ENCODE peak calls at places on chromosome 19, in six cellular contexts. One of them, this sample, is unnamed.

GRCh38 chr19:27901078-27901477 is 1311.9 kb downstream of the UQCRFS1 start:
- DNase-seq in endothelial cell: no peak
- DNase-seq in heart right ventricle: no peak
- DNase-seq in Peyer's patch: no peak
- DNase-seq in ovary: no peak
- DNase-seq in fibroblast of pulmonary artery: no peak
- DNase-seq in this sample: no peak

GRCh38 chr19:8654591-8655339 is 24.3 kb downstream of the NFILZ start:
- DNase-seq in endothelial cell: peak
- DNase-seq in heart right ventricle: peak
- DNase-seq in Peyer's patch: no peak
- DNase-seq in ovary: peak
- DNase-seq in fibroblast of pulmonary artery: peak
- DNase-seq in this sample: peak

GRCh38 chr19:49014123-49014869 is 2.6 kb downstream of the LHB start:
- DNase-seq in endothelial cell: no peak
- DNase-seq in heart right ventricle: no peak
- DNase-seq in Peyer's patch: no peak
- DNase-seq in ovary: no peak
- DNase-seq in fibroblast of pulmonary artery: no peak
- DNase-seq in this sample: no peak

GRCh38 chr19:32767951-32768679 is 48.5 kb downstream of the TDRD12 start:
- DNase-seq in endothelial cell: no peak
- DNase-seq in heart right ventricle: no peak
- DNase-seq in Peyer's patch: no peak
- DNase-seq in ovary: no peak
- DNase-seq in fibroblast of pulmonary artery: no peak
- DNase-seq in this sample: no peak

GRCh38 chr19:29499261-29499920 is 26.4 kb upstream of the VSTM2B start:
- DNase-seq in endothelial cell: no peak
- DNase-seq in heart right ventricle: no peak
- DNase-seq in Peyer's patch: no peak
- DNase-seq in ovary: peak
- DNase-seq in fibroblast of pulmonary artery: no peak
- DNase-seq in this sample: no peak

GRCh38 chr19:49335071-49335783 is at the start of gene CD37:
- DNase-seq in endothelial cell: no peak
- DNase-seq in heart right ventricle: no peak
- DNase-seq in Peyer's patch: peak
- DNase-seq in ovary: no peak
- DNase-seq in fibroblast of pulmonary artery: no peak
- DNase-seq in this sample: no peak

GRCh38 chr19:16888629-16889371 is at the start of gene F2RL3:
- DNase-seq in endothelial cell: peak
- DNase-seq in heart right ventricle: peak
- DNase-seq in Peyer's patch: peak
- DNase-seq in ovary: peak
- DNase-seq in fibroblast of pulmonary artery: peak
- DNase-seq in this sample: no peak

GRCh38 chr19:39209196-39209595 is 5.1 kb upstream of the SYCN start:
- DNase-seq in endothelial cell: no peak
- DNase-seq in heart right ventricle: no peak
- DNase-seq in Peyer's patch: no peak
- DNase-seq in ovary: no peak
- DNase-seq in fibroblast of pulmonary artery: no peak
- DNase-seq in this sample: no peak

GRCh38 chr19:51086153-51086850 is 3.6 kb upstream of the KLK14 start:
- DNase-seq in endothelial cell: no peak
- DNase-seq in heart right ventricle: no peak
- DNase-seq in Peyer's patch: no peak
- DNase-seq in ovary: peak
- DNase-seq in fibroblast of pulmonary artery: no peak
- DNase-seq in this sample: no peak

GRCh38 chr19:8065489-8066261 is 13.1 kb downstream of the CCL25 start:
- DNase-seq in endothelial cell: no peak
- DNase-seq in heart right ventricle: no peak
- DNase-seq in Peyer's patch: no peak
- DNase-seq in ovary: no peak
- DNase-seq in fibroblast of pulmonary artery: no peak
- DNase-seq in this sample: no peak

GRCh38 chr19:47430041-47430802 is 10.9 kb upstream of the MEIS3 start:
- DNase-seq in endothelial cell: no peak
- DNase-seq in heart right ventricle: no peak
- DNase-seq in Peyer's patch: no peak
- DNase-seq in ovary: no peak
- DNase-seq in fibroblast of pulmonary artery: peak
- DNase-seq in this sample: no peak

GRCh38 chr19:15101479-15102082 is 5.6 kb upstream of the SYDE1 start:
- DNase-seq in endothelial cell: peak
- DNase-seq in heart right ventricle: no peak
- DNase-seq in Peyer's patch: peak
- DNase-seq in ovary: no peak
- DNase-seq in fibroblast of pulmonary artery: peak
- DNase-seq in this sample: peak

GRCh38 chr19:39701291-39701690 is 3.0 kb upstream of the LGALS14 start:
- DNase-seq in endothelial cell: no peak
- DNase-seq in heart right ventricle: no peak
- DNase-seq in Peyer's patch: no peak
- DNase-seq in ovary: no peak
- DNase-seq in fibroblast of pulmonary artery: no peak
- DNase-seq in this sample: no peak

GRCh38 chr19:15419413-15420025 is 731 bp upstream of the AKAP8L start:
- DNase-seq in endothelial cell: no peak
- DNase-seq in heart right ventricle: no peak
- DNase-seq in Peyer's patch: no peak
- DNase-seq in ovary: no peak
- DNase-seq in fibroblast of pulmonary artery: peak
- DNase-seq in this sample: no peak

GRCh38 chr19:16386619-16387240 is 62.1 kb downstream of the KLF2 start:
- DNase-seq in endothelial cell: peak
- DNase-seq in heart right ventricle: no peak
- DNase-seq in Peyer's patch: peak
- DNase-seq in ovary: peak
- DNase-seq in fibroblast of pulmonary artery: peak
- DNase-seq in this sample: peak

GRCh38 chr19:58228584-58229254 is at the start of gene ZNF544:
- DNase-seq in endothelial cell: peak
- DNase-seq in heart right ventricle: peak
- DNase-seq in Peyer's patch: peak
- DNase-seq in ovary: peak
- DNase-seq in fibroblast of pulmonary artery: peak
- DNase-seq in this sample: peak

GRCh38 chr19:58227964-58228583 is 640 bp upstream of the ZNF544 start:
- DNase-seq in endothelial cell: no peak
- DNase-seq in heart right ventricle: no peak
- DNase-seq in Peyer's patch: no peak
- DNase-seq in ovary: no peak
- DNase-seq in fibroblast of pulmonary artery: no peak
- DNase-seq in this sample: no peak

DNA sequence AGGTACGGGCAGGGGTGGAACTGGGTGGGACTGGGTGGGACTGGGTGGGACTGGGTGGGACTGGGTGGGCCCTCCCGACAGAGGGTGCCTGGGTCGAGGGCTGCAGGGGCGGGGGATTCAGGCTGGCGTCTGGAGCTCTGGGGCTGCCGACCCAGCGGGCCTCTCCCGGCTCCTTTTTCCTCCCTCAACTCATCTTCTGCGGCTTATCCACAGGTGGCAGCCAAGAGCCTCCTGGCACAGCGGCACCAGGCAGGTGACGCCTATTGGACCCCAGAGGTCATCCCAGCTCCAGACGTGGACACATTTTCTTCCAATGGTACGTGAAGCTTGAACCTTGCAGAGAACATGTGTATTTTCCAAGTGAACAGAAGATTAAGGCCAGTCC is 533 bp downstream of the ZNF544 start:
- DNase-seq in endothelial cell: peak
- DNase-seq in heart right ventricle: no peak
- DNase-seq in Peyer's patch: no peak
- DNase-seq in ovary: no peak
- DNase-seq in fibroblast of pulmonary artery: peak
- DNase-seq in this sample: peak
- TF ChIP-seq CTCF in endothelial cell: no peak
- TF ChIP-seq CTCF in heart right ventricle: no peak
- TF ChIP-seq CTCF in Peyer's patch: no peak
- TF ChIP-seq CTCF in ovary: no peak
- TF ChIP-seq CTCF in fibroblast of pulmonary artery: peak
- TF ChIP-seq CTCF in this sample: peak

GRCh38 chr19:3608079-3608641 is 1.5 kb upstream of the TBXA2R start:
- DNase-seq in endothelial cell: no peak
- DNase-seq in heart right ventricle: no peak
- DNase-seq in Peyer's patch: no peak
- DNase-seq in ovary: no peak
- DNase-seq in fibroblast of pulmonary artery: no peak
- DNase-seq in this sample: no peak

GRCh38 chr19:3606690-3607289 is at the start of gene TBXA2R:
- DNase-seq in endothelial cell: peak
- DNase-seq in heart right ventricle: peak
- DNase-seq in Peyer's patch: peak
- DNase-seq in ovary: peak
- DNase-seq in fibroblast of pulmonary artery: peak
- DNase-seq in this sample: peak

GRCh38 chr19:3607398-3608078 is 863 bp upstream of the TBXA2R start:
- DNase-seq in endothelial cell: no peak
- DNase-seq in heart right ventricle: peak
- DNase-seq in Peyer's patch: no peak
- DNase-seq in ovary: peak
- DNase-seq in fibroblast of pulmonary artery: peak
- DNase-seq in this sample: no peak

GRCh38 chr19:3609779-3610719 is 3.4 kb upstream of the TBXA2R start:
- DNase-seq in endothelial cell: no peak
- DNase-seq in heart right ventricle: peak
- DNase-seq in Peyer's patch: no peak
- DNase-seq in ovary: peak
- DNase-seq in fibroblast of pulmonary artery: no peak
- DNase-seq in this sample: peak

GRCh38 chr19:3608750-3609322 is 2.2 kb upstream of the TBXA2R start:
- DNase-seq in endothelial cell: no peak
- DNase-seq in heart right ventricle: peak
- DNase-seq in Peyer's patch: no peak
- DNase-seq in ovary: peak
- DNase-seq in fibroblast of pulmonary artery: no peak
- DNase-seq in this sample: peak
- TF ChIP-seq CTCF in endothelial cell: no peak
- TF ChIP-seq CTCF in heart right ventricle: no peak
- TF ChIP-seq CTCF in Peyer's patch: no peak
- TF ChIP-seq CTCF in ovary: no peak
- TF ChIP-seq CTCF in fibroblast of pulmonary artery: no peak
- TF ChIP-seq CTCF in this sample: no peak

GRCh38 chr19:35792888-35793287 is 17.5 kb downstream of the ARHGAP33 start:
- DNase-seq in endothelial cell: no peak
- DNase-seq in heart right ventricle: no peak
- DNase-seq in Peyer's patch: no peak
- DNase-seq in ovary: no peak
- DNase-seq in fibroblast of pulmonary artery: no peak
- DNase-seq in this sample: no peak

GRCh38 chr19:35789978-35790944 is 14.9 kb downstream of the ARHGAP33 start:
- DNase-seq in endothelial cell: no peak
- DNase-seq in heart right ventricle: no peak
- DNase-seq in Peyer's patch: no peak
- DNase-seq in ovary: no peak
- DNase-seq in fibroblast of pulmonary artery: no peak
- DNase-seq in this sample: no peak

GRCh38 chr19:35791814-35792279 is 16.5 kb downstream of the ARHGAP33 start:
- DNase-seq in endothelial cell: no peak
- DNase-seq in heart right ventricle: no peak
- DNase-seq in Peyer's patch: no peak
- DNase-seq in ovary: no peak
- DNase-seq in fibroblast of pulmonary artery: no peak
- DNase-seq in this sample: no peak

GRCh38 chr19:35792312-35792711 is 16.9 kb downstream of the ARHGAP33 start:
- DNase-seq in endothelial cell: no peak
- DNase-seq in heart right ventricle: no peak
- DNase-seq in Peyer's patch: no peak
- DNase-seq in ovary: no peak
- DNase-seq in fibroblast of pulmonary artery: no peak
- DNase-seq in this sample: no peak

DNA sequence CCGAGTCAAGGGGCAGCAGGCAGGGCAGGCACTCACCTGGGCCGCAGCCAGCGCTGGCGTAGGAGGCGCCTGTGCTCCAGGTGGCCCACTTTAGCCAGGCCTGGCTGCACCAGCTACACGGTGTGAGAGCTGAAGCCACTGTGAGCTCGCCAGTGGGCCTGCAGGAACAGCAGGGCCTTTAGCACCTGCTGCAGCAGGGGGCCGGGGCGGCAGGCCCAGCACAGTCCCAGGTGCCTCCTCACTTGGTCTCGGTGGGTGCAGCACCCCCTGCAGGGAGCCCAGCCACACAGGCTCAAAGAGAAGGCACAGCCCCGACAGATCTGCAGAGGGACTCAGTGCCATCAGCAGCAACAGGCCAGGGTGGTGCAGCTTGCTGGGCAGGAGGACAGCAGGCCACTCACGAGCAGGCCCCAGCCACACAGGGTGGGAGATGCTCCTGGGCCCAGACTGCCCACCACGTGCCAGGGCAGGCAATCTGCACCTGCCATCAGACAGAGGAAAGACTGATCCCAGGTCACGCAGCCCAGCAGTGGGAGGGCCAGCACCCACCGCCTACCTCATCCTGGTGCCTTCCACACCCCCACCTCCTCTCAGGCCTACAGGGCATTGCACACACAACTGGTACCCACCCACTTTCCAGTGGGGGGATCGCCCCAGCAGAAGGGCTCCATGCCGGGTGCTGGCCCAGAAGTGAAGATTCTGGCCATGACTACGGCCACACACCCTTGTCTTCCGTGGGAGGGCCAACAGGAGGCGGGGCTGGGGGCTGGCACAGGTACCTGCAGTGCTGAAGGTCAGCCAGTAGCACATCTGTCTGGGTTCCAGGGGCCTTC is 15.8 kb downstream of the ARHGAP33 start:
- DNase-seq in endothelial cell: no peak
- DNase-seq in heart right ventricle: no peak
- DNase-seq in Peyer's patch: no peak
- DNase-seq in ovary: peak
- DNase-seq in fibroblast of pulmonary artery: no peak
- DNase-seq in this sample: no peak
- TF ChIP-seq CTCF in endothelial cell: peak
- TF ChIP-seq CTCF in heart right ventricle: no peak
- TF ChIP-seq CTCF in Peyer's patch: no peak
- TF ChIP-seq CTCF in ovary: no peak
- TF ChIP-seq CTCF in fibroblast of pulmonary artery: no peak
- TF ChIP-seq CTCF in this sample: no peak

GRCh38 chr19:52603558-52604207 is 33.6 kb downstream of the ZNF701 start:
- DNase-seq in endothelial cell: no peak
- DNase-seq in heart right ventricle: no peak
- DNase-seq in Peyer's patch: no peak
- DNase-seq in ovary: no peak
- DNase-seq in fibroblast of pulmonary artery: peak
- DNase-seq in this sample: no peak

GRCh38 chr19:52602931-52603330 is 32.8 kb downstream of the ZNF701 start:
- DNase-seq in endothelial cell: no peak
- DNase-seq in heart right ventricle: no peak
- DNase-seq in Peyer's patch: no peak
- DNase-seq in ovary: no peak
- DNase-seq in fibroblast of pulmonary artery: no peak
- DNase-seq in this sample: no peak

GRCh38 chr19:52600639-52601024 is 30.5 kb downstream of the ZNF701 start:
- DNase-seq in endothelial cell: peak
- DNase-seq in heart right ventricle: peak
- DNase-seq in Peyer's patch: peak
- DNase-seq in ovary: no peak
- DNase-seq in fibroblast of pulmonary artery: no peak
- DNase-seq in this sample: peak

GRCh38 chr19:52599241-52599640 is 29.2 kb downstream of the ZNF701 start:
- DNase-seq in endothelial cell: no peak
- DNase-seq in heart right ventricle: no peak
- DNase-seq in Peyer's patch: no peak
- DNase-seq in ovary: no peak
- DNase-seq in fibroblast of pulmonary artery: no peak
- DNase-seq in this sample: no peak

GRCh38 chr19:52601025-52601973 is 31.2 kb downstream of the ZNF701 start:
- DNase-seq in endothelial cell: peak
- DNase-seq in heart right ventricle: peak
- DNase-seq in Peyer's patch: peak
- DNase-seq in ovary: peak
- DNase-seq in fibroblast of pulmonary artery: peak
- DNase-seq in this sample: peak
- TF ChIP-seq CTCF in endothelial cell: peak
- TF ChIP-seq CTCF in heart right ventricle: peak
- TF ChIP-seq CTCF in Peyer's patch: no peak
- TF ChIP-seq CTCF in ovary: peak
- TF ChIP-seq CTCF in fibroblast of pulmonary artery: peak
- TF ChIP-seq CTCF in this sample: peak